ENCODE peak calls at places on chromosomes 2 and 18, in five cellular contexts. K is coronary artery, F is upper lobe of right lung, I is choroid plexus epithelial cell, P is PC-9. H is an unnamed sample.

GRCh38 chr2:70822843-70823629 is 2.6 kb upstream of the CLEC4F start:
- DNase-seq in K (peak; percentile 54), F (no peak), I (no peak), P (no peak), H (no peak)

GRCh38 chr2:229852565-229852964 is 69.2 kb downstream of the TRIP12 start:
- DNase-seq in K (no peak), F (no peak), I (peak; percentile 82), P (no peak), H (no peak)

GRCh38 chr2:166042768-166043390 is 84.9 kb downstream of the SCN1A start:
- DNase-seq in K (no peak), F (no peak), I (peak; percentile 7), P (no peak), H (no peak)

GRCh38 chr2:120759543-120760331 is 24.1 kb downstream of the GLI2 start:
- DNase-seq in K (peak; percentile 45), F (no peak), I (no peak), P (no peak), H (no peak)

GRCh38 chr2:119423811-119424210 is 7.8 kb upstream of the TMEM37 start:
- DNase-seq in K (no peak), F (no peak), I (no peak), P (no peak), H (no peak)

GRCh38 chr2:218263817-218264611 is 3.2 kb downstream of the GPBAR1 start:
- DNase-seq in K (no peak), F (peak; percentile 49), I (no peak), P (no peak), H (no peak)

GRCh38 chr18:66682855-66683322 is 79.0 kb upstream of the CDH19 start:
- DNase-seq in K (no peak), F (no peak), I (peak; percentile 8), P (no peak), H (no peak)

GRCh38 chr18:21444465-21445023 is 156.0 kb downstream of the ESCO1 start:
- DNase-seq in K (no peak), F (no peak), I (peak; percentile 82), P (peak; percentile 9), H (peak; percentile 57)

GRCh38 chr2:30165617-30166016 is 18.8 kb downstream of the YPEL5 start:
- DNase-seq in K (no peak), F (no peak), I (no peak), P (no peak), H (no peak)

GRCh38 chr2:164560181-164560792 is 61.0 kb downstream of the GRB14 start:
- DNase-seq in K (no peak), F (no peak), I (peak; percentile 66), P (no peak), H (peak; percentile 23)

GRCh38 chr2:12486205-12487118 is 230.3 kb upstream of the TRIB2 start:
- DNase-seq in K (no peak), F (no peak), I (peak; percentile 63), P (peak; percentile 23), H (no peak)

GRCh38 chr2:12487253-12488004 is 229.3 kb upstream of the TRIB2 start:
- DNase-seq in K (no peak), F (no peak), I (no peak), P (no peak), H (no peak)

GRCh38 chr2:12493031-12493513 is 223.7 kb upstream of the TRIB2 start:
- DNase-seq in K (no peak), F (no peak), I (peak; percentile 99), P (peak; percentile 76), H (no peak)

GRCh38 chr2:12488365-12488972 is 228.3 kb upstream of the TRIB2 start:
- DNase-seq in K (no peak), F (no peak), I (no peak), P (no peak), H (no peak)

GRCh38 chr2:12490641-12491040 is 226.1 kb upstream of the TRIB2 start:
- DNase-seq in K (no peak), F (no peak), I (no peak), P (no peak), H (no peak)
- TF ChIP-seq CTCF in K (no peak), F (no peak), I (no peak), P (no peak), H (no peak)

DNA sequence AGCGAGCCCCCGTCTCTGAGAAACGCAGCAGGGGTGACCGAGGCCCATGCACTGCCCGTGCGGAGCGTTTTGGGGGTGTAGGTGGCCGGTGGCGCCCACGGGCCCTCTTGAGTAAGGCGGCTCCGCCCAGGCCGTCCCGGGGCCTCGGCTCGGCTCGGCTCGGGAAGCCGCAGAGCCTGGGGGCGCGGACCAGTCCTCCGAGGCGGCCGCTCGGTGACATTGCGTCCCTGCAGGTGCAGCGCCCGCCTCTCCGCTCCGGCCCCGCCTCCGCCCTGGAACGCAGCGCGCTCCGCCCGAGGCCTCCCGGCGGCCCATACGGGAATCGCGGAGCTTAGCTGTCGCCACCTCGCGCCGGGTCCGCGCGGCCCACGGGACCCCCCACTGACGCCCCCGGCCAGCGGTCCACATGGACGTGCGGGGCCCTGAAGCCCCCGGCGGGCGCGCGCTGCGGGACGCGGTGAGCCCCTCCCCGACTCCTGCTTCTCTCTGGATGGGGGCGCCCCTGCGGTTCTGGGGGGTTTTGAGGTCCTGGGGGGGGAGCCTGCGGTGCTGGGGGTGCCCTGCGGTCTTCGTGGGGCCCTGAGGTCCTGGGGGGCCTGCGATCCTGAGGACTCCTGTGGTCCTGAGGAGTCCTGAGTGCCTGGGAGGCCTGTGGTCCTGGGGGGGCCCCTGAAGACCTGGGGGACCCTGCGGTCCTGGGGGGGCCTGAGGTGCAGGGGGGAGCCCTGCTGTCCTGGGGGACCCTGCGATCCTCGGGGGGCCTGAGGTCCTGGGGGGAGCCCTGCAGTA is at the start of gene HSBP1L1:
- DNase-seq in K (peak; percentile 69), F (peak; percentile 93), I (no peak), P (peak; percentile 78), H (peak; percentile 82)
- TF ChIP-seq CTCF in K (no peak), F (peak; percentile 44), I (peak; percentile 17), P (no peak), H (no peak)

DNA sequence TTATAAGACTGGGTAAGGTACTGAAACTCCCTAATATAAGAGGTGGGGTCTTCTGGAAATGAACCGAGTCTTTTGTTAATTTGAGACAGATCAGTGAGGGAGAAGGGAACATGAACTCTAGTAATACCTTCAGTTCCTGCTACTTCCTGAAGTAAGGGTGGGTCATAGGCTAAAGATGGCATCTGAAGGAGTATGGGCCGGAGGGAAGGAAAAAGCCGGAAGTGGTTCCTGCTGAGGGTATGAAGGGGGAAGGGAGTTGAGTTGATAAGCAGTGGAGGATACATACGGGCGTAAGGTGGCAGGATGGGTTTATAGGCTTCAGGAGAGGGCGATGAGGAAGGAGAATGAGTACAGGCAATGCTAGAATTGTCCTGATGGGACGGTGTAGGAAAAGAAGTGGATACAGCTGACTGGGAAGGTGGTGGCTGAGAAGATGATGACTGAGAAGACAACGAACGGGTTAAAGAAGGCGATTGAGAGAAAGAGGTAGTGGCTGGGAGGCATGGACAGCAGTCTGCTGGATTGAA is 58.2 kb downstream of the KYNU start:
- DNase-seq in K (no peak), F (no peak), I (no peak), P (no peak), H (no peak)
- TF ChIP-seq CTCF in K (no peak), F (no peak), I (no peak), P (no peak), H (no peak)

GRCh38 chr2:68390114-68390513 is 25.0 kb downstream of the PLEK start:
- DNase-seq in K (no peak), F (no peak), I (no peak), P (no peak), H (no peak)
- TF ChIP-seq CTCF in K (no peak), F (no peak), I (no peak), P (no peak), H (no peak)

DNA sequence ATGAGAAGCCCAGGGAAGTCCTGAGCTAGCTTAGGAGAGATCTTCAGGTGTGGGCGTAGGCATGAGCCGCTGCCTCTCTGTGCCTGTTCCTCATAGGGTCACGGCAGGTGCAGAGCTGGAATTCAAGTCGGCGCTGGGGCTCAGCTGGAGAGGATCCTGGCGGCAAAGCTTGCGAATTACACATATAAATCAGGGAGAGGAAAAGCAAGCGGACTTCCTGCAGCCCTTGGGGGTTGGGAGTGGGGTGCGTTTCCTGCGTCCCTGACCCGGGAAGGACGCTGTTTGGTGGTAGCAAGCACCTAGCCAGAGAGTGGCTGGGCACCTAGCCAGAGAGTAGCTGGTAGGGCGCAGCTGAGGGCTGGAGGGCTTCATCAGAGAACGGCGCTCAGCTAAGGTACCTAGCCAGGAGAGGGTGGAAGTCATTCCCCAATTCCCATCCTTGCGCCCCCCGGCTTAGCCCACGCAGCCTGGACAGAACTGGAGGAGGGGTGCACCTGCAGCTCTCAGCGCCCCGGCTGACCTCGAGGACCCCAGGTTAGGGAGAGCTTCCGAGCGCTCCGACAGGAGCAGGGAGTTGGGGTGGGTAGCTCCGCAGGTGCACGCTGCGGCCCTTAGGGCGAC is 459 bp upstream of the EFR3B start:
- DNase-seq in K (no peak), F (peak; percentile 84), I (peak; percentile 61), P (peak; percentile 47), H (peak; percentile 74)
- TF ChIP-seq CTCF in K (no peak), F (peak; percentile 34), I (peak; percentile 57), P (peak; percentile 40), H (no peak)

DNA sequence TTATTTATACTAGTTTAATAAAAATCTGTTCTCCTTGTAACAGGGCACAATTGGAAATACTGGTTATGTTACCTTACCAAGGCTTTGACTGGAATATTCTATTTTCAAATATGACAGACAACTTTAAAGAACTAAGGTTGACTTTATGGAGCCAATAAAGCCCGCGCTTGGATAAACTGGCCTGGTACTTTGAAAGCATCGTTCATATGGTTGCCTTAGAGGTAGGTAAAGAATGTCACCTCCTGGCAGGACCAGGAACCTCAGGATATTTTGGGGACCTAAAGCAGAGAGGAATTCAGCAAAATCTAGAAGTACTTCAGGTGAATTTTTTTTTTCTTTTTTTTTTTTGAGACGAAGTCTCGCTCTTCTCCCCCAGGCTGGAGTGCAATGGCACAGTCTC is 71.2 kb upstream of the CREB1 start:
- DNase-seq in K (no peak), F (no peak), I (no peak), P (no peak), H (no peak)
- TF ChIP-seq CTCF in K (no peak), F (no peak), I (no peak), P (no peak), H (no peak)

GRCh38 chr2:23553561-23553960 is 168.6 kb downstream of the KLHL29 start:
- DNase-seq in K (no peak), F (no peak), I (no peak), P (no peak), H (no peak)
- TF ChIP-seq CTCF in K (no peak), F (no peak), I (no peak), P (no peak), H (no peak)

GRCh38 chr2:73033766-73034381 is 37.6 kb downstream of the SFXN5 start:
- DNase-seq in K (no peak), F (no peak), I (no peak), P (no peak), H (no peak)

GRCh38 chr2:73036779-73037165 is 34.7 kb downstream of the SFXN5 start:
- DNase-seq in K (no peak), F (no peak), I (no peak), P (no peak), H (no peak)

GRCh38 chr2:73037947-73038585 is 33.4 kb downstream of the SFXN5 start:
- DNase-seq in K (no peak), F (no peak), I (no peak), P (no peak), H (no peak)

GRCh38 chr2:73034661-73035374 is 36.7 kb downstream of the SFXN5 start:
- DNase-seq in K (no peak), F (no peak), I (no peak), P (no peak), H (no peak)

GRCh38 chr2:73035899-73036778 is 35.4 kb downstream of the SFXN5 start:
- DNase-seq in K (no peak), F (no peak), I (no peak), P (no peak), H (no peak)
- TF ChIP-seq CTCF in K (no peak), F (no peak), I (peak; percentile 30), P (no peak), H (no peak)